ENCODE peak calls at places on chromosomes 7 and 10, in five cellular contexts. S, D, O, P and J are unnamed samples.

GRCh38 chr7:74029094-74029785 is 1.3 kb downstream of the ELN start:
- DNase-seq in S (no peak), D (no peak), O (no peak), P (no peak), J (no peak)

GRCh38 chr10:18647151-18647550 is 4.2 kb downstream of the NSUN6 start:
- DNase-seq in S (no peak), D (no peak), O (no peak), P (no peak), J (no peak)

GRCh38 chr7:142632291-142633134 is 116.8 kb upstream of the PRSS1 start:
- DNase-seq in S (peak; percentile 53), D (peak; percentile 13), O (peak; percentile 48), P (peak; percentile 41), J (peak; percentile 77)

GRCh38 chr7:27149817-27150567 is 2.4 kb downstream of the HOXA3 start:
- DNase-seq in S (no peak), D (no peak), O (no peak), P (no peak), J (no peak)

GRCh38 chr7:148434887-148435286 is 155.7 kb upstream of the C7orf33 start:
- DNase-seq in S (no peak), D (no peak), O (no peak), P (no peak), J (no peak)

GRCh38 chr7:1458676-1459511 is at the start of gene MICALL2:
- DNase-seq in S (no peak), D (peak; percentile 40), O (peak; percentile 38), P (no peak), J (peak; percentile 64)

GRCh38 chr7:134992626-134993179 is 6.4 kb downstream of the AGBL3 start:
- DNase-seq in S (peak; percentile 10), D (no peak), O (no peak), P (no peak), J (peak; percentile 54)

GRCh38 chr10:102419561-102420442 is 834 bp upstream of the FBXL15 start:
- DNase-seq in S (no peak), D (peak; percentile 23), O (peak; percentile 77), P (peak; percentile 39), J (peak; percentile 89)

GRCh38 chr7:6226194-6226799 is 46.1 kb downstream of the CYTH3 start:
- DNase-seq in S (no peak), D (no peak), O (no peak), P (no peak), J (no peak)

GRCh38 chr7:111864291-111864976 is 302.1 kb upstream of the IMMP2L start:
- DNase-seq in S (no peak), D (no peak), O (no peak), P (no peak), J (no peak)

GRCh38 chr10:17444062-17444714 is 10.2 kb downstream of the ST8SIA6 start:
- DNase-seq in S (no peak), D (no peak), O (no peak), P (no peak), J (peak; percentile 44)

GRCh38 chr10:62047240-62047897 is 145.9 kb downstream of the ARID5B start:
- DNase-seq in S (no peak), D (no peak), O (no peak), P (no peak), J (no peak)

GRCh38 chr10:76769161-76769560 is 868.4 kb downstream of the KCNMA1 start:
- DNase-seq in S (no peak), D (no peak), O (no peak), P (no peak), J (no peak)

GRCh38 chr7:123120286-123120685 is 79.5 kb downstream of the SLC13A1 start:
- DNase-seq in S (no peak), D (no peak), O (no peak), P (no peak), J (no peak)

GRCh38 chr10:5611899-5612680 is 54.3 kb downstream of the ASB13 start:
- DNase-seq in S (no peak), D (no peak), O (no peak), P (no peak), J (no peak)

GRCh38 chr7:29194594-29195417 is at the start of gene CHN2:
- DNase-seq in S (no peak), D (peak; percentile 37), O (peak; percentile 42), P (peak; percentile 88), J (peak; percentile 47)

GRCh38 chr7:1505731-1506550 is 1.8 kb upstream of the INTS1 start:
- DNase-seq in S (no peak), D (no peak), O (no peak), P (no peak), J (peak; percentile 61)

GRCh38 chr10:27446091-27446918 is 57.8 kb upstream of the RAB18 start:
- DNase-seq in S (no peak), D (no peak), O (no peak), P (no peak), J (peak; percentile 9)

GRCh38 chr7:41107330-41107937 is 595.5 kb downstream of the INHBA start:
- DNase-seq in S (no peak), D (no peak), O (no peak), P (no peak), J (no peak)

GRCh38 chr7:101939136-101939695 is 121.8 kb downstream of the CUX1 start:
- DNase-seq in S (no peak), D (no peak), O (no peak), P (no peak), J (no peak)

GRCh38 chr7:124784879-124785818 is 19.6 kb upstream of the GPR37 start:
- DNase-seq in S (no peak), D (peak; percentile 41), O (no peak), P (peak; percentile 57), J (peak; percentile 46)

GRCh38 chr10:104711167-104711765 is 70.2 kb downstream of the SORCS3 start:
- DNase-seq in S (no peak), D (no peak), O (no peak), P (no peak), J (no peak)

GRCh38 chr10:3169271-3169670 is 3.3 kb downstream of the PITRM1 start:
- DNase-seq in S (no peak), D (no peak), O (no peak), P (peak; percentile 4), J (no peak)

GRCh38 chr7:46710927-46711326 is 789.9 kb upstream of the IGFBP3 start:
- DNase-seq in S (no peak), D (no peak), O (no peak), P (no peak), J (no peak)

GRCh38 chr7:134636008-134636449 is 10.6 kb upstream of the BPGM start:
- DNase-seq in S (no peak), D (no peak), O (no peak), P (no peak), J (no peak)

GRCh38 chr10:38147686-38148085 is 53.5 kb downstream of the ZNF37A start:
- DNase-seq in S (no peak), D (no peak), O (no peak), P (no peak), J (no peak)

GRCh38 chr7:113824117-113824823 is 94.5 kb downstream of the PPP1R3A start:
- DNase-seq in S (no peak), D (no peak), O (no peak), P (no peak), J (no peak)

GRCh38 chr7:114670676-114671075 is 251.2 kb upstream of the MDFIC start:
- DNase-seq in S (no peak), D (no peak), O (no peak), P (no peak), J (no peak)